ENCODE peak calls at places on chromosomes 1 and 21, in seven cellular contexts. H, O, R, Y, E, U and C are unnamed samples.

GRCh38 chr1:154607084-154607747 is 770 bp downstream of the ADAR start:
- DNase-seq in O (peak; percentile 79), H (peak; percentile 36), E (no peak), Y (no peak), U (peak; percentile 78), R (no peak), C (no peak)

GRCh38 chr1:246527402-246528088 is 20.5 kb upstream of the SMYD3 start:
- DNase-seq in Y (no peak), R (no peak), E (peak; percentile 56), O (no peak), H (no peak), U (no peak), C (peak; percentile 22)

GRCh38 chr1:46471885-46472502 is 17.6 kb upstream of the DMBX1 start:
- DNase-seq in O (no peak), H (no peak), E (no peak), U (no peak), Y (no peak), R (no peak), C (no peak)

GRCh38 chr1:78543941-78544630 is 53.3 kb downstream of the PTGFR start:
- DNase-seq in R (no peak), H (no peak), E (no peak), Y (no peak), O (no peak), U (no peak), C (no peak)

GRCh38 chr1:212566522-212567479 is 41.8 kb upstream of the ATF3 start:
- DNase-seq in U (peak; percentile 83), R (peak; percentile 63), Y (no peak), H (peak; percentile 50), E (no peak), O (peak; percentile 90), C (peak; percentile 82)

GRCh38 chr21:34592120-34592561 is 22.8 kb downstream of the RCAN1 start:
- DNase-seq in U (peak; percentile 50), Y (no peak), R (no peak), O (peak; percentile 48), H (no peak), E (peak; percentile 72), C (no peak)

GRCh38 chr1:107480548-107480947 is 339.7 kb downstream of the NTNG1 start:
- DNase-seq in U (peak; percentile 38), O (no peak), H (no peak), E (no peak), R (no peak), Y (no peak), C (peak; percentile 4)

GRCh38 chr21:31786164-31786920 is 54.4 kb upstream of the SCAF4 start:
- DNase-seq in R (no peak), U (no peak), Y (no peak), O (no peak), E (no peak), H (no peak), C (no peak)

GRCh38 chr1:1164701-1165451 is 8.8 kb upstream of the TTLL10 start:
- DNase-seq in Y (no peak), U (peak; percentile 4), E (no peak), H (peak; percentile 66), O (no peak), R (no peak), C (no peak)

GRCh38 chr21:39258207-39258606 is 55.2 kb downstream of the BRWD1 start:
- DNase-seq in O (no peak), U (no peak), Y (no peak), R (no peak), H (no peak), E (no peak), C (no peak)

GRCh38 chr21:41755934-41756773 is 10.7 kb downstream of the RIPK4 start:
- DNase-seq in U (no peak), O (no peak), E (no peak), R (no peak), H (no peak), Y (no peak), C (no peak)

GRCh38 chr1:209589863-209590262 is 6.3 kb downstream of the CAMK1G start:
- DNase-seq in U (no peak), R (no peak), Y (no peak), H (no peak), E (no peak), O (no peak), C (no peak)

GRCh38 chr1:225156254-225156653 is 226.8 kb downstream of the DNAH14 start:
- DNase-seq in O (no peak), H (no peak), E (no peak), U (peak; percentile 75), Y (no peak), R (no peak), C (peak; percentile 43)

GRCh38 chr1:171226757-171227370 is 21.4 kb upstream of the FMO1 start:
- DNase-seq in Y (no peak), H (peak; percentile 62), E (no peak), O (peak; percentile 80), R (no peak), U (peak; percentile 69), C (peak; percentile 20)

GRCh38 chr21:43654806-43655489 is 4.3 kb downstream of the HSF2BP start:
- DNase-seq in U (peak; percentile 53), E (no peak), H (no peak), O (peak; percentile 70), Y (no peak), R (no peak), C (no peak)

GRCh38 chr1:227068883-227069282 is 128.8 kb downstream of the COQ8A start:
- DNase-seq in R (no peak), H (no peak), Y (no peak), U (peak; percentile 53), E (no peak), O (peak; percentile 31), C (no peak)

GRCh38 chr21:44487831-44488230 is 32.5 kb downstream of the LRRC3 start:
- DNase-seq in Y (peak; percentile 41), R (no peak), U (no peak), E (no peak), H (no peak), O (peak; percentile 19), C (peak; percentile 80)

GRCh38 chr1:228154685-228155571 is 5.2 kb downstream of the GJC2 start:
- DNase-seq in E (no peak), H (no peak), Y (no peak), R (peak; percentile 61), O (no peak), U (no peak), C (peak; percentile 84)

GRCh38 chr1:241186716-241187115 is 170.3 kb downstream of the RGS7 start:
- DNase-seq in R (no peak), O (no peak), E (no peak), Y (no peak), H (no peak), U (no peak), C (no peak)

GRCh38 chr21:14382486-14382834 is 486 bp downstream of the HSPA13 start:
- DNase-seq in U (peak; percentile 26), E (no peak), Y (no peak), H (peak; percentile 3), R (peak; percentile 64), O (peak; percentile 11), C (peak; percentile 58)

DNA sequence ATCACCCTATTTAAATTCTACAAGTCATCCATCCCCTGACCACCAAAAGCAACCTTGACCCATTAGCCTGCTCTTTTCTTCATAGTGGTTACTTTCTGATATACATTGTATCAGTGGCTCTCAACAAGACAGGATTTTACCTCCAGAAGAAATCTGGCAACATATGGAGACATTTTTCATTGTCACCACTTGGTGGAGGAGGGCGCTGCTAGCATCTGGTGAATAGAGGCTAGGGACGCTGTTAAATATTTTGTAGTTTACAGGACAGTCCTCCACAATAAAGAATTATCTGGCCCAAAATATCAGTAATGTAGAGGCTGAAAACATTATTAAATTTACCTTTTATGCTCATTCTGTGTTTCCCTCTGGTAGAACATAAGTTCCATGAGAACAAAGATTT is 6.1 kb downstream of the HSPA13 start:
- DNase-seq in H (no peak), U (no peak), O (no peak), E (no peak), R (no peak), Y (no peak), C (peak; percentile 4)
- TF ChIP-seq CTCF in H (no peak), U (no peak), O (no peak), E (no peak), R (no peak), Y (no peak), C (no peak)

DNA sequence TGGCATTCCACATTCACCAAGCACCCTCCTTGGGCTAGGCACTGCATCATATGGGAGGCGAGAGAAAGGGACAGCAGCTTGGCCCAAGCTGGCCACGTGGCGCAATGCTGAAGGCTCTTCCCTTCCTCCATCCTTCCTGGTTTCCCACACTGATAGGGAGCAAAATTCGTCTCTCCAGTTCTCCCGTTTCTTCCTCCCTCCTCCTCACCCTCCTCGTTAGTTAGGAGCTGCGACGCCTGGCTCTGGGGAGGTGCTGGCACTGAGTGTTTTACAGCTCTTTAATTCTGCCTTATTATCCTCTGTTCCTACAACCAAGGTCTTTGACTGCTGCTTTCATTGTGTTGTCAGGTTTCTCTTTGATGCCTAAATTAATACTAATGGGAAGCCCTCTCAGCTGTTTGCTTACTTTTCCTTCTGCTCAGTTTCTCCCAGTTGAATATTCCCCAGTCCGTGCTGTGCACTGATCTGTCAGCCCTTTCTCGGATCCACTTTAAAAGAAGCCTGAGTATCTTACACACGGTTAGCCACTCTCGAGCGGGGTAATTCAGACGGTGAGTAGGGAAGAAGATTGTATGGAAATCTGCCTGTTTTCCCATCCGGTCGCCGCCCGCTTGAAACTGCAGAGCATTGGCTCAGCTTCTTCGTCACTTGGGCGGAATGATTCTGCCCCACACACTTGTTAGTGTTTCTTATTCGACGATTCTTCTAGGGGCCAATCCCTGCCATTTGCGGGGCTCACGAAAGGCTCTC is 56.2 kb upstream of the SMYD2 start:
- DNase-seq in O (peak; percentile 41), Y (no peak), E (no peak), H (peak; percentile 11), R (no peak), U (peak; percentile 65), C (no peak)
- TF ChIP-seq CTCF in O (no peak), Y (no peak), E (no peak), H (no peak), R (no peak), U (no peak), C (no peak)

GRCh38 chr1:6998267-6998666 is 213.0 kb downstream of the CAMTA1 start:
- DNase-seq in U (no peak), Y (no peak), E (no peak), R (no peak), H (peak; percentile 62), O (no peak), C (no peak)
- TF ChIP-seq CTCF in U (no peak), Y (no peak), E (no peak), R (no peak), H (peak; percentile 26), O (no peak), C (no peak)

GRCh38 chr1:234409328-234409727 is 36.1 kb downstream of the COA6 start:
- DNase-seq in R (no peak), Y (no peak), U (no peak), O (peak; percentile 8), E (no peak), H (no peak), C (no peak)
- TF ChIP-seq CTCF in R (no peak), Y (peak; percentile 78), U (peak; percentile 21), O (no peak), E (no peak), H (no peak), C (no peak)